ENCODE peak calls at places on chromosome 18, in five cellular contexts. H is tibial nerve, K is uterus, J is endodermal cell, T is PC-3. F is an unnamed sample. For H3K9me3, the result is how much of the 10 kb centered on the place peaks cover.

GRCh38 chr18:61845212-61845611 is 47.6 kb downstream of the RNF152 start:
- DNase-seq in T (no peak), H (no peak), K (no peak), J (no peak), F (no peak)

GRCh38 chr18:64972545-64972944 is 778.3 kb upstream of the CDH7 start:
- DNase-seq in T (peak), K (no peak), H (no peak), J (no peak), F (no peak)

GRCh38 chr18:46416706-46417638 is 240.0 kb downstream of the LOXHD1 start:
- DNase-seq in T (no peak), H (no peak), K (no peak), J (peak), F (no peak)

GRCh38 chr18:58937204-58937603 is 72.5 kb downstream of the ZNF532 start:
- DNase-seq in J (no peak), K (no peak), T (no peak), H (no peak), F (no peak)

GRCh38 chr18:74328196-74328595 is 12.6 kb downstream of the C18orf63 start:
- DNase-seq in H (no peak), K (no peak), J (no peak), T (no peak), F (no peak)

GRCh38 chr18:54716586-54716985 is 111.7 kb upstream of the RAB27B start:
- DNase-seq in K (no peak), T (no peak), J (no peak), H (no peak), F (no peak)

GRCh38 chr18:73670536-73670935 is 477.1 kb downstream of the FBXO15 start:
- DNase-seq in T (peak), K (no peak), H (no peak), J (no peak), F (no peak)

GRCh38 chr18:45251236-45251635 is 364.0 kb upstream of the SLC14A2 start:
- DNase-seq in H (no peak), T (no peak), J (no peak), K (no peak), F (no peak)

GRCh38 chr18:28766721-28767120 is 589.8 kb upstream of the CDH2 start:
- DNase-seq in T (peak), K (no peak), H (no peak), J (no peak), F (no peak)

GRCh38 chr18:59402432-59403090 is 43.5 kb upstream of the LMAN1 start:
- DNase-seq in K (peak), T (peak), J (peak), H (peak), F (peak)

GRCh38 chr18:1983746-1984515 is 587.4 kb downstream of the METTL4 start:
- DNase-seq in J (no peak), K (no peak), H (no peak), T (no peak), F (no peak)

GRCh38 chr18:27921904-27922541 is 254.9 kb downstream of the CDH2 start:
- DNase-seq in T (peak), H (no peak), J (peak), K (no peak), F (no peak)

GRCh38 chr18:11955299-11956029 is 25.8 kb upstream of the IMPA2 start:
- DNase-seq in T (peak), J (peak), H (no peak), K (peak), F (peak)

GRCh38 chr18:5693637-5694175 is 149.9 kb upstream of the EPB41L3 start:
- DNase-seq in H (no peak), J (no peak), T (no peak), K (no peak), F (no peak)

GRCh38 chr18:154151-154550 is 4.2 kb upstream of the USP14 start:
- DNase-seq in K (no peak), T (peak), J (no peak), H (no peak), F (no peak)

GRCh38 chr18:45957100-45957499 is 10.0 kb downstream of the EPG5 start:
- DNase-seq in J (no peak), H (no peak), T (no peak), K (no peak), F (no peak)

GRCh38 chr18:50340078-50340477 is 34.8 kb upstream of the SKA1 start:
- DNase-seq in T (no peak), K (no peak), J (peak), H (no peak), F (no peak)

GRCh38 chr18:72999971-73000607 is 132.3 kb upstream of the NETO1 start:
- DNase-seq in T (peak), K (no peak), J (no peak), H (no peak), F (no peak)

GRCh38 chr18:62631173-62631572 is 84.2 kb upstream of the PHLPP1 start:
- DNase-seq in K (no peak), H (no peak), J (no peak), T (no peak), F (no peak)

GRCh38 chr18:42038936-42039335 is 83.9 kb downstream of the PIK3C3 start:
- DNase-seq in H (no peak), J (no peak), T (no peak), K (no peak), F (no peak)

DNA sequence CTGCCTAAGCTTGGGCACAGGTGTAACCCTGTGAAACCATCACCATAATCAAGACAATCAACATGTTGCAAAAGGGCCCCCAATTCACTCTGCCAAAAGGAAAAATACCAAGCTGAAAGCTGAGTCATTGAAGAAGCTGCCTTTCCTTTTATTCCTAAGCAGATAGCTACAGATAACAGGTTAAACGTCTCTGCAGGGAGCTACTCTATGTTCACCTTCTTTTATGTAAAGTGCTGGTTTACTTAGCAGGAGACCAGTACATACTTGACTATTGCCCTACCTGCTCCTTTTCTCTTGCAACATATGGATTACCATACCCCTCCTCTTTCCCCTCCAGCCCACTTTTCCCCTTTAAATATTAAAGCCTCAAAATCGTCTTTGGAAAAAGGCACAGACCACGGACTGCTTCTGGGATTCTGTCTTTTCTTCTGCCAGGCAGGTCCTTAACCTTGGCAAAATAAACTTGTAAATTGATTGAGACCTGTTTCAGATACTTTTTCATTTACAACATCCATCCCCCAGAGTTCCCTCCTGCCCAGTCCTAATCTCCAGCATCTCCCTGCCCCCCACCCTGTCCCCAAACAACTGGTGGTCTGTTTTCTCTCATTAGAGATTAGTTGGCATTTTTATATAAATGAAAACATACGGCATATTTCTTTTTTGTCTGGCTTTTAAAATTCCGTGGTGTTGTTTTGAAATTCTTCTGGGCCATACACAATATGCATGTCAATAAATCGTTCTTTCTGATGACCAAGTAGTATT is 37.8 kb upstream of the LDLRAD4 start:
- DNase-seq in T (no peak), H (no peak), J (no peak), K (no peak), F (no peak)
- H3K27ac ChIP-seq in T (no peak), H (no peak), J (no peak), K (no peak), F (no peak)

GRCh38 chr18:21196426-21196825 is 45.6 kb upstream of the GREB1L start:
- DNase-seq in H (no peak), T (no peak), J (no peak), K (no peak), F (no peak)

GRCh38 chr18:21192308-21192624 is 49.8 kb upstream of the GREB1L start:
- DNase-seq in K (no peak), T (no peak), H (no peak), J (no peak), F (no peak)

GRCh38 chr18:21187886-21188285 is 54.1 kb upstream of the GREB1L start:
- DNase-seq in T (no peak), J (no peak), K (no peak), H (no peak), F (no peak)

GRCh38 chr18:21194871-21195771 is 46.9 kb upstream of the GREB1L start:
- DNase-seq in T (peak), K (no peak), H (no peak), J (no peak), F (no peak)

DNA sequence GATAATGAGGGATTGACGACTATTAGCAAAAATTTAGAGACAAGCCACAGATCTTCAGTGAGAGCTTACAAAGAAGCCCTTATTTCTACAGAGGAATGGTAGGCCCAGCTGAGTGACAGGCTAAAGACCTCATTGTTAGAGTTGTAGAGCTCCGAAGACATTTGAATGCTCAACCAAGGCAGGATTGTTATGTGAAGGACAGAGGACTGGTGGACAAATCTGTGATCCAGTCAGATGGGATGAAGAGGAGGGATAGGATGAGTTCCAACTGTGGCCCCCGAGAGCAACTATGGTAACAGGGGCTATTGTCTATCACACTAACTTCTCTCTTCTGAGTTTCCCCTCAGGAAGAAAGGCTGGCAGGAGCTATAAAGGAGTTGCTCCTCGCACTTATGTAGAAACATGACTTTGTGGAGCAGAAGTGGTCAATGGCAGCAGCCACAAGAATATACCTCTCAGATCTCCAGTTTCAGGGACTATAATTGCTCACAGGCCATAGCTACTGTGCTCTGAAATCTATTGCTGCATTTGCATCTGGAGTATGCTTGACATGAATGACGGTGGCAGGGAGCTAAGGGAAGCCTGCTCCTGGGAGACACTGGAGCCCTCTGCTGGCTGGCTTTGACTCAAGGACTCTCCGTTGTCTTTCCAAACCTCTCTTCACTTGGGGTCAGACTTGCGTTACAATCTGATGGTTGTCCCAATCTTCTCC is 50.3 kb upstream of the GREB1L start:
- DNase-seq in H (peak), K (peak), J (peak), T (peak), F (peak)
- TF ChIP-seq CTCF in H (peak), K (peak), J (peak), T (peak), F (peak)

GRCh38 chr18:14933049-14933851 is 185.3 kb downstream of the ANKRD30B start:
- DNase-seq in T (no peak), K (no peak), J (no peak), H (no peak), F (peak)
- H3K9me3 ChIP-seq in T (under half), K (under half), J (half or more), H (under half), F (under half)

GRCh38 chr18:9017900-9018217 is 84.6 kb upstream of the NDUFV2 start:
- DNase-seq in H (no peak), K (no peak), T (peak), J (no peak), F (no peak)

GRCh38 chr18:9017170-9017899 is 85.2 kb upstream of the NDUFV2 start:
- DNase-seq in K (peak), H (peak), T (peak), J (peak), F (peak)

GRCh38 chr18:9019135-9019534 is 83.4 kb upstream of the NDUFV2 start:
- DNase-seq in J (no peak), T (no peak), K (no peak), H (no peak), F (no peak)

GRCh38 chr18:9015689-9016088 is 86.8 kb upstream of the NDUFV2 start:
- DNase-seq in K (no peak), J (no peak), T (no peak), H (no peak), F (no peak)

DNA sequence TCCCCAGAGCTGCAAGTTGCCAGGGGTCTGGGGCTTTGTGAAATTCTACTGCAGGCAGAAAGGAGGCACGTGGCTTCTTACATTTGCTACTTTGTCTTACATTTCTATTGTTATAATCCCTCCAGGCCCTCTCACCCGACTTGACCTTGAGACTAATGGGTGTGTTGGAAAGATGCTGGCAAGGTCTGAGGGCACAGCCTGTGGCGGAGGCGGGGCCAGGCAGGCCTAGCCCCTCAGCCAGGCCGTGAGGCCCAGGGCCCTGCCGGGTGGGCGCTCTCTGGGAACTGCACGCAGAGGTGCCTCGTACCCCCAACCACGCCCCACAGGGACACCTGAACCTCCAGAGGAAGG is 85.7 kb upstream of the NDUFV2 start:
- DNase-seq in K (no peak), J (no peak), H (no peak), T (no peak), F (no peak)
- H3K27ac ChIP-seq in K (peak), J (peak), H (peak), T (peak), F (peak)

GRCh38 chr18:76258209-76258608 is 236.8 kb downstream of the ZNF516 start:
- DNase-seq in T (no peak), J (no peak), K (no peak), H (no peak), F (no peak)

GRCh38 chr18:76260941-76261472 is 234.0 kb downstream of the ZNF516 start:
- DNase-seq in T (no peak), H (no peak), J (no peak), K (no peak), F (no peak)

GRCh38 chr18:76256897-76257500 is 238.0 kb downstream of the ZNF516 start:
- DNase-seq in H (peak), T (peak), J (peak), K (peak), F (no peak)

GRCh38 chr18:76259726-76260125 is 235.3 kb downstream of the ZNF516 start:
- DNase-seq in J (no peak), T (no peak), H (no peak), K (no peak), F (no peak)

GRCh38 chr18:76259012-76259568 is 236.0 kb downstream of the ZNF516 start:
- DNase-seq in H (no peak), J (peak), K (no peak), T (no peak), F (no peak)
- TF ChIP-seq CTCF in H (no peak), J (peak), K (no peak), T (no peak), F (no peak)

GRCh38 chr18:56199580-56200320 is 438.6 kb downstream of the TXNL1 start:
- DNase-seq in J (no peak), T (no peak), H (no peak), K (no peak), F (no peak)

GRCh38 chr18:56200381-56200831 is 438.0 kb downstream of the TXNL1 start:
- DNase-seq in J (no peak), K (no peak), T (peak), H (no peak), F (no peak)

GRCh38 chr18:56196495-56197225 is 441.7 kb downstream of the TXNL1 start:
- DNase-seq in K (no peak), T (no peak), H (no peak), J (no peak), F (no peak)

GRCh38 chr18:56202567-56203136 is 435.7 kb downstream of the TXNL1 start:
- DNase-seq in K (no peak), T (no peak), H (no peak), J (no peak), F (no peak)

DNA sequence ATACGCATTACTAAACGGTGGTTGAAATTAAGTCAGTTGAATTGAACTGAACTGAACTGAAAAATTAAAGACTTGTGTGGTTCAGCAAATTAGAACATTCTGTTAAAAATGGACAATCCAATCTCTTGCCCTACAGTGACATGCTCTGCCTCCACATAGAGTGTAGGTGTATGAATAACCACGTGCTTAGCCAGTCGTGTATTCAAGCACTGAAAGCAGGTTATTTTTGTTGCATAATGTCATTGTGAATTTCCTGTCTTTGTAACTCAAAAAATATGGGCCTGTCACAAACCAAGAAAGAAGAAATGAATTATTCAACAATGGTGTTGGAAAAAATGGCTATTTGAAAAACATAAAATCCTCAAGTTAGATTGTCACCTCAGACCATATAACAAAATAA is 440.9 kb downstream of the TXNL1 start:
- DNase-seq in J (no peak), K (no peak), T (no peak), H (no peak), F (no peak)
- H3K9me3 ChIP-seq in J (under half), K (under half), T (under half), H (under half), F (under half)

DNA sequence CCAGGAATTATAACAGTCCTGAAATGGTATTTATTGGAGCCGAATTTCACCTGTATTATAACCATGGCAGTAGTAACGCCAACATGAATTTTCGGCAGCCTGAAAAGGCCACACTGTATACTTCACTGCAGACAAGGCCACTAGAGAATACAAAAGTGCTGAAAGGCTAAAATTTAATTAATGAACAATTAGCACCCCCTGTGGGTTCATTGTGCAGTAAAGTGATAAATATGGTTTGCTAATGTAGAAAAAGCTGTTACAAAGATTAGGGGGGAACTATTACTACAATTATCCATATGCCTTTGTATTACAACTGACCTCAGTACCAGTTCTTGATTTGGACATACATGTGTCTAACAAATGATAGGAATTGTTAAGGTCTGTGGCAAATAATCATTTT is 116.3 kb downstream of the ZNF521 start:
- DNase-seq in H (no peak), T (no peak), K (no peak), J (no peak), F (no peak)
- H3K27ac ChIP-seq in H (peak), T (no peak), K (peak), J (no peak), F (no peak)

GRCh38 chr18:52995875-52996274 is 655.9 kb downstream of the DCC start:
- DNase-seq in H (no peak), J (no peak), T (no peak), K (no peak), F (no peak)

GRCh38 chr18:52991246-52991645 is 651.2 kb downstream of the DCC start:
- DNase-seq in J (no peak), K (no peak), H (no peak), T (no peak), F (no peak)

GRCh38 chr18:52992041-52992440 is 652.0 kb downstream of the DCC start:
- DNase-seq in J (peak), T (no peak), H (no peak), K (no peak), F (no peak)
- TF ChIP-seq CTCF in J (peak), T (peak), H (no peak), K (no peak), F (no peak)

GRCh38 chr18:80023173-80023572 is 11.1 kb upstream of the RBFA start:
- DNase-seq in T (no peak), H (no peak), J (peak), K (no peak), F (no peak)
- H3K9me3 ChIP-seq in T (under half), H (half or more), J (half or more), K (half or more), F (under half)

F was measured in lung.